ENCODE peak calls at places on chromosome 17, in seven cellular contexts. A is NCI-H1694 treated with DMSO at 0.1 percent for 48 hours, I is iris pigment epithelial cell, X is fibroblast of lung, T is body of pancreas, Y is OCI-LY7, G is HCEC 1CT. H is an unnamed sample.

GRCh38 chr17:32495347-32496253 is 8.8 kb downstream of the CDK5R1 start:
- DNase-seq in A (peak), I (peak), X (peak), T (no peak), Y (no peak), G (no peak), H (no peak)

GRCh38 chr17:43532581-43532980 is 13.6 kb downstream of the ETV4 start:
- DNase-seq in A (no peak), I (no peak), X (no peak), T (no peak), Y (no peak), G (no peak), H (peak)

GRCh38 chr17:78343099-78343432 is 16.8 kb downstream of the SOCS3 start:
- DNase-seq in A (no peak), I (peak), X (peak), T (peak), Y (no peak), G (peak), H (peak)

GRCh38 chr17:9935408-9935807 is 30.3 kb upstream of the RCVRN start:
- DNase-seq in A (no peak), I (peak), X (no peak), T (no peak), Y (no peak), G (no peak), H (no peak)

GRCh38 chr17:78780852-78781338 is 1.2 kb downstream of the CYTH1 start:
- DNase-seq in A (no peak), I (no peak), X (no peak), T (no peak), Y (peak), G (no peak), H (no peak)

GRCh38 chr17:66684256-66684655 is 150.7 kb upstream of the CACNG5 start:
- DNase-seq in A (no peak), I (no peak), X (peak), T (no peak), Y (no peak), G (no peak), H (no peak)

GRCh38 chr17:77076046-77076882 is 64.5 kb upstream of the SEC14L1 start:
- DNase-seq in A (no peak), I (peak), X (peak), T (no peak), Y (no peak), G (no peak), H (no peak)

GRCh38 chr17:47205419-47205963 is 3.7 kb upstream of the MYL4 start:
- DNase-seq in A (no peak), I (peak), X (peak), T (peak), Y (peak), G (peak), H (peak)

GRCh38 chr17:62075308-62075815 is 10.3 kb upstream of the MED13 start:
- DNase-seq in A (no peak), I (peak), X (peak), T (no peak), Y (no peak), G (no peak), H (no peak)